ENCODE peak calls at places on chromosomes 7 and 10, in seven cellular contexts. Z, N, G, V, Y, O and L are unnamed samples.

GRCh38 chr7:94396044-94396443 is 1.3 kb downstream of the COL1A2 start:
- DNase-seq in Z (peak; percentile 1), N (no peak), G (no peak), V (no peak), Y (no peak), O (no peak), L (no peak)

GRCh38 chr7:2794836-2795636 is 49.1 kb downstream of the GNA12 start:
- DNase-seq in Z (no peak), N (no peak), G (no peak), V (peak; percentile 46), Y (no peak), O (no peak), L (no peak)

GRCh38 chr10:62853710-62854109 is 37.5 kb upstream of the EGR2 start:
- DNase-seq in Z (no peak), N (peak; percentile 84), G (no peak), V (no peak), Y (no peak), O (no peak), L (no peak)

GRCh38 chr10:71232089-71232998 is 20.0 kb downstream of the UNC5B start:
- DNase-seq in Z (no peak), N (no peak), G (no peak), V (peak; percentile 88), Y (peak; percentile 91), O (peak; percentile 91), L (no peak)

GRCh38 chr7:158492372-158492771 is 95.3 kb downstream of the PTPRN2 start:
- DNase-seq in Z (no peak), N (no peak), G (no peak), V (no peak), Y (no peak), O (no peak), L (no peak)

GRCh38 chr7:79298145-79298760 is 155.2 kb downstream of the MAGI2 start:
- DNase-seq in Z (peak; percentile 37), N (peak; percentile 19), G (peak; percentile 22), V (peak; percentile 24), Y (no peak), O (no peak), L (peak; percentile 46)

GRCh38 chr7:35802649-35803048 is 1.8 kb downstream of the SEPTIN7 start:
- DNase-seq in Z (peak; percentile 20), N (peak; percentile 50), G (peak; percentile 9), V (no peak), Y (no peak), O (no peak), L (no peak)

GRCh38 chr7:39592586-39592985 is 26.4 kb downstream of the YAE1 start:
- DNase-seq in Z (no peak), N (no peak), G (no peak), V (no peak), Y (no peak), O (no peak), L (no peak)

GRCh38 chr7:70720191-70720873 is 411.6 kb upstream of the GALNT17 start:
- DNase-seq in Z (no peak), N (no peak), G (no peak), V (no peak), Y (no peak), O (no peak), L (no peak)
- TF ChIP-seq CTCF in Z (peak; percentile 20), N (no peak), G (no peak), V (no peak), Y (no peak), O (no peak), L (no peak)

GRCh38 chr7:131164025-131164899 is 163.4 kb upstream of the MKLN1 start:
- DNase-seq in Z (no peak), N (no peak), G (no peak), V (no peak), Y (no peak), O (no peak), L (no peak)
- TF ChIP-seq CTCF in Z (no peak), N (no peak), G (no peak), V (no peak), Y (no peak), O (no peak), L (no peak)

GRCh38 chr7:90933041-90933440 is 331.2 kb upstream of the FZD1 start:
- DNase-seq in Z (no peak), N (no peak), G (no peak), V (no peak), Y (no peak), O (no peak), L (no peak)

GRCh38 chr7:90933984-90934383 is 330.2 kb upstream of the FZD1 start:
- DNase-seq in Z (no peak), N (no peak), G (no peak), V (no peak), Y (peak; percentile 44), O (peak; percentile 90), L (no peak)

GRCh38 chr7:90931996-90932912 is 332.0 kb upstream of the FZD1 start:
- DNase-seq in Z (no peak), N (no peak), G (no peak), V (no peak), Y (no peak), O (no peak), L (no peak)
- TF ChIP-seq CTCF in Z (no peak), N (no peak), G (no peak), V (no peak), Y (no peak), O (no peak), L (no peak)

DNA sequence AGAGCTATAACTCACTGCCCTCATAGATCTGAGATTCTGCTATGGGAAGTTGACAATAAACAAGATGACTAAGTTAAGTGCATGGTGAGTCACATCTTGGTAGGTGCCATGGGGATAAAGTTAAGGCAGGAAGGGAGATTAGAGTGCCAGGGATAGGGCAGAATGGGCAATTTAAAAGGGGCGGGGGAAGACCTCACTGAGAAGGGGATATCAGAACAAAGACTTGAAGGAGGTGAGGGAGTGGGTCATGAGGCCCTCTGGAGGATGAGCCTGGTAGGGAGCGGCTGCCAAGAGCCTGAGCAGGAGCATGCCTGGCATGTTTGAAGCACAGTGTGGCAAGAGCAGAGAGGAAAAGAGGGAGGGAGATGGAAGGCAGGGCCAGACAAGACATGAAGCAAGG is 34.8 kb upstream of the INMT start:
- DNase-seq in Z (no peak), N (no peak), G (no peak), V (no peak), Y (no peak), O (no peak), L (no peak)
- TF ChIP-seq CTCF in Z (peak; percentile 11), N (no peak), G (no peak), V (no peak), Y (peak; percentile 19), O (no peak), L (no peak)

GRCh38 chr10:48214701-48215100 is 59.8 kb downstream of the FRMPD2 start:
- DNase-seq in Z (no peak), N (no peak), G (no peak), V (no peak), Y (no peak), O (no peak), L (no peak)

GRCh38 chr10:48216744-48217143 is 57.8 kb downstream of the FRMPD2 start:
- DNase-seq in Z (no peak), N (no peak), G (no peak), V (peak; percentile 39), Y (no peak), O (no peak), L (no peak)

GRCh38 chr10:48215983-48216505 is 58.5 kb downstream of the FRMPD2 start:
- DNase-seq in Z (no peak), N (no peak), G (no peak), V (no peak), Y (no peak), O (no peak), L (no peak)

GRCh38 chr10:48213047-48213446 is 61.4 kb downstream of the FRMPD2 start:
- DNase-seq in Z (no peak), N (no peak), G (no peak), V (no peak), Y (no peak), O (no peak), L (no peak)

DNA sequence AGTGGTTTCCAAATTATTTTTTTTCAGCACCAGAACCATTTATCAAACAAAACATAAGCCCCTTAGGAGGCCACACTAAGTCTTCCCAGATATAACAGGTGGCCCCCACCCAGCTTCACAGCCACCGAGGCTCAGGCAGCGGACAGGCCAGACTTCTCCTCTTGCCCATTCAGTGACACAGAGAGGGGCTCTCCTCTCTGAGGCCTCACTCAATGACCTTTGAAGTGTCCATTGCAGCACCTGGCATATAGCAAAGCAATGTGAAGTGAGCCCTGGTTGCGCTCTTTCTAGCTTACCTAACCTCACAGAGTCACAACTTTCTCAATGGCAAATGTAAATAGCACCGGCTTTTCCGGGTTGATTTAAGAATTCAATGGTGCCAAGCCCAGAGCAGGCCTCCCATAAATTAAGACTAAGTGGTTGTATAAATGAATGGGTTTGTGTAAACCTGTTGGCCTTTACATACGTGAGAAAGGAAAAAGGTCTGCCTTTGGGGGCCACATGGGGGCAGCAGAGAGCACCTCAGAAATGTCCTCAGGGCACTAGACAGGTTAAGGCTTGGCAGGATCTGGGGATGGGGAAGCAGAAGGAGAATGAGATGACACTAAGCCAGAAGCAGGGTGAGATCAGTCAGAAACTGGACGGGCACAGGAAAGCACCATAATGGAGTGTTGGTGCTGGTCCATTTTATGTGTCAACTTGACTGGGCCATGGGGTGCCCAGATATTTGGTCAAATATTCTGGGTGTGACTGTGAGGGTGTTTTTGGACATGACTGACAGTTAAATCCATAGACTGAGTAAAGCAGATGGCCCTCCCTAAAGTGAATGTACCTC is 59.1 kb downstream of the FRMPD2 start:
- DNase-seq in Z (peak; percentile 72), N (peak; percentile 64), G (peak; percentile 75), V (peak; percentile 53), Y (no peak), O (no peak), L (peak; percentile 66)
- TF ChIP-seq CTCF in Z (peak; percentile 90), N (peak; percentile 75), G (peak; percentile 79), V (peak; percentile 54), Y (peak; percentile 60), O (peak; percentile 51), L (peak; percentile 89)

GRCh38 chr7:97117372-97118188 is at the start of gene SDHAF3:
- DNase-seq in Z (peak; percentile 98), N (peak; percentile 99), G (peak; percentile 97), V (peak; percentile 98), Y (peak; percentile 99), O (peak; percentile 100), L (peak; percentile 98)
- TF ChIP-seq CTCF in Z (peak; percentile 32), N (no peak), G (no peak), V (no peak), Y (peak; percentile 52), O (no peak), L (no peak)

GRCh38 chr10:103276941-103277712 is at the start of gene INA:
- DNase-seq in Z (peak; percentile 94), N (peak; percentile 38), G (peak; percentile 74), V (no peak), Y (no peak), O (peak; percentile 51), L (peak; percentile 41)
- TF ChIP-seq CTCF in Z (peak; percentile 16), N (no peak), G (no peak), V (no peak), Y (no peak), O (no peak), L (no peak)

GRCh38 chr10:88165849-88166271 is 302.4 kb downstream of the PTEN start:
- DNase-seq in Z (no peak), N (no peak), G (no peak), V (no peak), Y (no peak), O (no peak), L (no peak)
- TF ChIP-seq CTCF in Z (no peak), N (no peak), G (no peak), V (no peak), Y (no peak), O (no peak), L (no peak)

DNA sequence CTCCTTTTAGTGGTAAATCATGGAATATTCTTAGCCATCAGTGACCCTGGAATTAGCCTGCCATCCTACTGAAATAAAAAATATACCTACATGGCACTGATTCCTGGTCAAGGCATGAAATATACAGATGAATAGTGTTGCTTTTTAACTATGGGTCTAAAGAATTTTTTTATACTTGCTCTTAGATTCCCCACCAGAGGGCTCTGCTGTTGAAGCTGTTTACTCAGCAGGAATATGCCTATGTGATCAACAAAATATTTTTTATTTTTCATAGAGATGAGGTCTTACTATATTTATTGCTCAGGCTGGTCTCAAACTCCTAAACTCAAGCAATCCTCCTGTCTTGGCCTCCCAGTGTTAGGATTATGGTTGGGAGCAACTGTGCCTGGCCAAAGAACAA is 13.5 kb downstream of the ZC3HC1 start:
- DNase-seq in Z (no peak), N (no peak), G (no peak), V (no peak), Y (no peak), O (no peak), L (no peak)
- TF ChIP-seq CTCF in Z (peak; percentile 19), N (no peak), G (no peak), V (peak; percentile 24), Y (peak; percentile 26), O (no peak), L (no peak)